ENCODE peak calls at places on chromosomes 7 and 10, in six cellular contexts. Z, F, P, K, O and C are unnamed samples.

GRCh38 chr10:22681783-22682183 is 32.6 kb downstream of the PIP4K2A start:
- DNase-seq in Z (no peak), F (peak; percentile 83), P (no peak), K (no peak), O (peak; percentile 38), C (no peak)

GRCh38 chr7:76011437-76011836 is 17.0 kb upstream of the TMEM120A start:
- DNase-seq in Z (no peak), F (no peak), P (no peak), K (no peak), O (no peak), C (no peak)

GRCh38 chr7:41730668-41731067 is 27.8 kb upstream of the INHBA start:
- DNase-seq in Z (no peak), F (peak; percentile 29), P (no peak), K (no peak), O (no peak), C (no peak)

GRCh38 chr7:15326044-15326644 is 235.7 kb downstream of the AGMO start:
- DNase-seq in Z (no peak), F (peak; percentile 6), P (no peak), K (no peak), O (no peak), C (peak; percentile 70)

GRCh38 chr7:36346260-36346831 is 43.3 kb upstream of the ANLN start:
- DNase-seq in Z (no peak), F (peak; percentile 6), P (no peak), K (no peak), O (no peak), C (no peak)

GRCh38 chr7:133645870-133646492 is 393.1 kb downstream of the EXOC4 start:
- DNase-seq in Z (no peak), F (peak; percentile 1), P (no peak), K (no peak), O (no peak), C (no peak)

GRCh38 chr10:110527731-110528171 is 30.0 kb downstream of the DUSP5 start:
- DNase-seq in Z (no peak), F (no peak), P (no peak), K (no peak), O (no peak), C (no peak)

GRCh38 chr7:4245866-4246470 is 436.1 kb upstream of the FOXK1 start:
- DNase-seq in Z (no peak), F (peak; percentile 57), P (peak; percentile 23), K (no peak), O (no peak), C (no peak)

GRCh38 chr7:22346383-22347107 is 10.4 kb downstream of the RAPGEF5 start:
- DNase-seq in Z (no peak), F (no peak), P (no peak), K (no peak), O (no peak), C (no peak)

GRCh38 chr10:132939957-132940790 is 2.2 kb downstream of the CFAP46 start:
- DNase-seq in Z (no peak), F (peak; percentile 17), P (peak; percentile 62), K (peak; percentile 28), O (no peak), C (peak; percentile 53)

GRCh38 chr7:104973227-104973626 is 40.8 kb upstream of the KMT2E start:
- DNase-seq in Z (no peak), F (no peak), P (no peak), K (no peak), O (no peak), C (no peak)

GRCh38 chr10:93081834-93082233 is 8.1 kb downstream of the CYP26A1 start:
- DNase-seq in Z (no peak), F (peak; percentile 54), P (no peak), K (no peak), O (no peak), C (no peak)

GRCh38 chr10:124898493-124898892 is 43.4 kb upstream of the ZRANB1 start:
- DNase-seq in Z (no peak), F (no peak), P (no peak), K (no peak), O (no peak), C (no peak)

GRCh38 chr10:70035531-70035930 is 17.1 kb upstream of the MACROH2A2 start:
- DNase-seq in Z (no peak), F (no peak), P (no peak), K (no peak), O (no peak), C (no peak)

GRCh38 chr7:142583424-142583823 is 165.8 kb upstream of the PRSS1 start:
- DNase-seq in Z (no peak), F (peak; percentile 91), P (no peak), K (no peak), O (peak; percentile 93), C (peak; percentile 62)

GRCh38 chr10:52879181-52879607 is 106.6 kb upstream of the MBL2 start:
- DNase-seq in Z (no peak), F (no peak), P (no peak), K (no peak), O (peak; percentile 84), C (no peak)

GRCh38 chr7:80977751-80978150 is 58.9 kb upstream of the SEMA3C start:
- DNase-seq in Z (no peak), F (no peak), P (no peak), K (no peak), O (no peak), C (no peak)

GRCh38 chr10:71024490-71024889 is 136.1 kb upstream of the PCBD1 start:
- DNase-seq in Z (no peak), F (no peak), P (no peak), K (no peak), O (no peak), C (no peak)

GRCh38 chr10:94963901-94964300 is 25.4 kb downstream of the CYP2C9 start:
- DNase-seq in Z (no peak), F (peak; percentile 38), P (no peak), K (no peak), O (peak; percentile 4), C (peak; percentile 59)

GRCh38 chr10:84310470-84310869 is 17.9 kb upstream of the CCSER2 start:
- DNase-seq in Z (no peak), F (peak; percentile 38), P (no peak), K (no peak), O (peak; percentile 37), C (no peak)

GRCh38 chr10:71989658-71990454 is 25.7 kb downstream of the CHST3 start:
- DNase-seq in Z (no peak), F (no peak), P (no peak), K (no peak), O (no peak), C (no peak)

GRCh38 chr7:50679218-50680007 is 103.3 kb downstream of the GRB10 start:
- DNase-seq in Z (no peak), F (peak; percentile 74), P (no peak), K (no peak), O (no peak), C (peak; percentile 78)

GRCh38 chr10:68330852-68331454 is 911 bp upstream of the HNRNPH3 start:
- DNase-seq in Z (no peak), F (peak; percentile 33), P (peak; percentile 56), K (peak; percentile 52), O (no peak), C (no peak)

GRCh38 chr10:95329296-95329695 is 38.5 kb upstream of the PDLIM1 start:
- DNase-seq in Z (no peak), F (no peak), P (no peak), K (no peak), O (no peak), C (no peak)

GRCh38 chr7:22572937-22573336 is 72.9 kb upstream of the STEAP1B start:
- DNase-seq in Z (no peak), F (peak; percentile 100), P (no peak), K (no peak), O (peak; percentile 85), C (no peak)

GRCh38 chr7:94295805-94296204 is 98.9 kb upstream of the COL1A2 start:
- DNase-seq in Z (no peak), F (peak; percentile 87), P (no peak), K (no peak), O (no peak), C (peak; percentile 85)

GRCh38 chr10:116111483-116112095 is 161.4 kb downstream of the GFRA1 start:
- DNase-seq in Z (no peak), F (no peak), P (no peak), K (no peak), O (no peak), C (no peak)

GRCh38 chr7:23593706-23594105 is 3.5 kb upstream of the CCDC126 start:
- DNase-seq in Z (no peak), F (peak; percentile 7), P (no peak), K (no peak), O (no peak), C (peak; percentile 20)

GRCh38 chr10:30556189-30556588 is 73.4 kb downstream of the LYZL2 start:
- DNase-seq in Z (no peak), F (no peak), P (no peak), K (no peak), O (no peak), C (no peak)

GRCh38 chr10:51892965-51893658 is 193.7 kb upstream of the CSTF2T start:
- DNase-seq in Z (no peak), F (peak; percentile 3), P (no peak), K (no peak), O (no peak), C (peak; percentile 70)

GRCh38 chr10:42149722-42150427 is 488.5 kb downstream of the ZNF33B start:
- DNase-seq in Z (no peak), F (no peak), P (no peak), K (no peak), O (no peak), C (no peak)

GRCh38 chr7:26149391-26149977 is 2.5 kb upstream of the NFE2L3 start:
- DNase-seq in Z (no peak), F (no peak), P (no peak), K (no peak), O (no peak), C (no peak)

GRCh38 chr10:33837736-33838135 is 503.3 kb upstream of the NRP1 start:
- DNase-seq in Z (no peak), F (no peak), P (no peak), K (no peak), O (no peak), C (no peak)

GRCh38 chr7:112007185-112007584 is 199.0 kb downstream of the DOCK4 start:
- DNase-seq in Z (no peak), F (no peak), P (no peak), K (no peak), O (no peak), C (no peak)